ENCODE peak calls at places on chromosome 5, in four cellular contexts. X is endothelial cell of umbilical vein, D is trophoblast cell, A is GM23248. I is an unnamed sample.

GRCh38 chr5:73483676-73484075 is 14.6 kb upstream of the BTF3 start:
- DNase-seq in X (no peak), D (no peak), A (no peak), I (no peak)

GRCh38 chr5:54655761-54656160 is 138.2 kb downstream of the SNX18 start:
- DNase-seq in X (no peak), D (no peak), A (no peak), I (no peak)

GRCh38 chr5:127070243-127070642 is 3.1 kb downstream of the C5orf63 start:
- DNase-seq in X (peak; percentile 92), D (no peak), A (no peak), I (no peak)

GRCh38 chr5:4250254-4250653 is 654.6 kb downstream of the IRX1 start:
- DNase-seq in X (no peak), D (no peak), A (no peak), I (no peak)

GRCh38 chr5:133925269-133925668 is 43.2 kb downstream of the C5orf15 start:
- DNase-seq in X (no peak), D (no peak), A (no peak), I (no peak)

GRCh38 chr5:169415351-169415750 is 114.4 kb upstream of the SLIT3 start:
- DNase-seq in X (no peak), D (no peak), A (peak; percentile 77), I (no peak)

GRCh38 chr5:103896593-103896992 is 334.0 kb upstream of the NUDT12 start:
- DNase-seq in X (no peak), D (no peak), A (no peak), I (no peak)

GRCh38 chr5:8981016-8981415 is 564.9 kb downstream of the SEMA5A start:
- DNase-seq in X (no peak), D (peak; percentile 73), A (peak; percentile 29), I (no peak)

GRCh38 chr5:156182174-156182967 is 144.6 kb upstream of the SGCD start:
- DNase-seq in X (no peak), D (no peak), A (peak; percentile 50), I (no peak)

GRCh38 chr5:65861830-65862241 is 64.5 kb upstream of the ERBIN start:
- DNase-seq in X (no peak), D (peak; percentile 74), A (peak; percentile 95), I (peak; percentile 93)

GRCh38 chr5:143002459-143003327 is 232.5 kb downstream of the ARHGAP26 start:
- DNase-seq in X (peak; percentile 97), D (peak; percentile 23), A (peak; percentile 79), I (peak; percentile 93)

GRCh38 chr5:138305797-138306196 is 25.8 kb downstream of the CDC25C start:
- DNase-seq in X (no peak), D (no peak), A (no peak), I (no peak)

DNA sequence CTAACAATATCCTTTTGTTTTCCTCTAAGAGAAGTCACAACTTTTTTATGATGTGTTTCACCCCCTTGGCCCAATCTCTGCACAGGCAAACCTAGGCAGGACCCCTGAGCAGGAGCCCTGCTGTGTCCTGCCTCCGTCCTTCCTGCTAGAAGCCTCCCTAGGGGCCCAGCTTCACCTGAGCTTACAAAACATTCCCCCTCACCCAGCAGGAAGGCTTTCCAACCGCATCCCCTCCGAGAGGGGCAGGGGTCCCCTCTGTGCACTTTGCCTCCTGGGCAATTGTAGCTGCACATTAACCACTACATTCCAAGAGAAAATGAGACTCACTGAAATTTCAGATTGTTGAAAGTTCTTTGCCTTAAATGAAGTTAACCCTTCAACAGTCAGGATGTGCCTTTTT is 176.2 kb downstream of the IRX2 start:
- DNase-seq in X (no peak), D (no peak), A (no peak), I (no peak)
- H2AFZ ChIP-seq in X (no peak overlapping the region), D (no peak overlapping the region), A (no peak overlapping the region), I (no peak overlapping the region)

GRCh38 chr5:180988011-180988410 is 635 bp upstream of the BTNL3 start:
- DNase-seq in X (no peak), D (no peak), A (no peak), I (no peak)
- H3K4me3 ChIP-seq in X (no peak overlapping the region), D (no peak overlapping the region), A (no peak overlapping the region), I (no peak overlapping the region)

GRCh38 chr5:82956600-82956999 is 120.6 kb downstream of the TMEM167A start:
- DNase-seq in X (no peak), D (no peak), A (no peak), I (no peak)

DNA sequence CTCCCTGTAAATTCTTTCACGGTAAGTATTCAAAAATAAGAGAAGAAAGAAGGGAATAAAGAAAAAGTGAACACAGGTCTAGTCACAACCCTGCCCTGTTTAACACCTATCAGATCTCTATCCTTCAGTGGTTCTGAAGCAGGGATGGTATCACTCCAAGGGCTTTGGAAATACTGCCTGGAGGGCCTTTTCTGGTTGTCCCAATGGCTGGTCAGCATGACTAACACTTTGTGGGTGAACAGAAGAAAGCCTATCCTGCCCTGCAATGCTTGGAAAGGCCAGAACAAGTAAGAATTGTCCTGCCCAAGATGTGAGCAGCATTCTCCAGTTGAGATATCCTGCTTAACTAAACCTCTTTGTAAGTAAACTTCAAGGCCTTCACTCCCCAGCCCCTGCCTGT is 124.9 kb downstream of the TMEM167A start:
- DNase-seq in X (no peak), D (no peak), A (peak; percentile 20), I (no peak)
- H2AFZ ChIP-seq in X (no peak overlapping the region), D (no peak overlapping the region), A (no peak overlapping the region), I (no peak overlapping the region)

DNA sequence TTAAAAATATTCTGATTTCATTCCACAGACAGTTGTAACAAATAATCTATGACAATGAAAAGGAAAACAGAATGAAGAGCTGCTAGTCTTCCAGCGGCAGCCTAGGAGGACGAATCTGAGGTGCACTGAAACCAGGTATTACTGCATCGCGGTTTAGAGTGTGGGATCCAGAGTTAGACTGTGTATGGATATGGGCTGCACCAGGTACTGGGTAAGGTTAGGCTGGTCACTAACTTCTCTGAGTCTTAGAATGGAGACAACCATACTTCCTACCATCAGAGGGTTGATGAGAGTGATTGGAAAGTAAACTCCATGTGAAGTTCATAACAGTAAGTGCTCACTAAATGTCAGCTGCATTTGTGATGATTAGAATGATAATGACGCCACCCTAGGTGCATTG is 158.7 kb downstream of the MYO10 start:
- DNase-seq in X (no peak), D (no peak), A (no peak), I (no peak)
- H3K4me3 ChIP-seq in X (no peak overlapping the region), D (no peak overlapping the region), A (no peak overlapping the region), I (no peak overlapping the region)

GRCh38 chr5:17114233-17114632 is 103.2 kb upstream of the BASP1 start:
- DNase-seq in X (peak; percentile 45), D (peak; percentile 18), A (no peak), I (no peak)
- H2AFZ ChIP-seq in X (peak overlapping the region; percentile 44), D (no peak overlapping the region), A (no peak overlapping the region), I (no peak overlapping the region)

DNA sequence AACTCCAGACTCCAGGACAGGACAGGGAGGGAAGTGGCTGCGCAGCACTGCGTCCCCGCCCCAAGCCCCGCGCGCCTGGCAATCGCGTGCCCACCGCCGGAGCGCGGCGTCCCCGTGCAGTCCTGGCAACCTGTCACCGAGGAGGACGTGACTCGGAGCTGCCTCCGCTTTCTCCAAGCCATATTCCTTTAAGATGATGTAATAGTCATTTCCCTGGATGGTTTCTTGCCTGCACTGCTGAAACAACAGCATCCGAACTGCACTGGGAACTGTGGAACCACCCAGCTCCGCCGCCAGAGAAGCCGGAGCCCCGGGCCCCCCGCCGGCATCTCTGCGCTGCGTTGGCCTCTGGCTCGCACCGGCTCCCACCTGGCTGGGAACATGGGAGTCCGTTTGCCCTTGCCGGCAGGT is 34.5 kb downstream of the KCTD16 start:
- DNase-seq in X (peak; percentile 46), D (no peak), A (peak; percentile 72), I (peak; percentile 45)
- H3K4me3 ChIP-seq in X (peak overlapping the region; percentile 3), D (no peak overlapping the region), A (peak overlapping the region; percentile 79), I (peak overlapping the region; percentile 53)

GRCh38 chr5:167745868-167746267 is 545.6 kb upstream of the WWC1 start:
- DNase-seq in X (no peak), D (no peak), A (no peak), I (no peak)
- H2AFZ ChIP-seq in X (no peak overlapping the region), D (no peak overlapping the region), A (no peak overlapping the region), I (no peak overlapping the region)

GRCh38 chr5:141558150-141558549 is 60.6 kb downstream of the DIAPH1 start:
- DNase-seq in X (no peak), D (no peak), A (peak; percentile 20), I (peak; percentile 65)
- H3K4me3 ChIP-seq in X (no peak overlapping the region), D (no peak overlapping the region), A (peak overlapping the region; percentile 34), I (no peak overlapping the region)